ENCODE peak calls at places on chromosome 2, in four cellular contexts. I is HCT116, V is breast epithelium, Z is spleen. H is an unnamed sample.

GRCh38 chr2:13638181-13638580 is 921.4 kb downstream of the TRIB2 start:
- DNase-seq in I (no peak), V (no peak), Z (no peak), H (no peak)

GRCh38 chr2:177075254-177075653 is 137.3 kb upstream of the HNRNPA3 start:
- DNase-seq in I (no peak), V (no peak), Z (no peak), H (no peak)

GRCh38 chr2:104788721-104789446 is 65.0 kb upstream of the POU3F3 start:
- DNase-seq in I (no peak), V (no peak), Z (no peak), H (no peak)

GRCh38 chr2:146481629-146482028 is 1363.2 kb upstream of the ACVR2A start:
- DNase-seq in I (no peak), V (no peak), Z (no peak), H (no peak)

GRCh38 chr2:113231064-113231463 is 47.7 kb downstream of the PAX8 start:
- DNase-seq in I (no peak), V (no peak), Z (no peak), H (no peak)

GRCh38 chr2:182540236-182540635 is 113.4 kb upstream of the PDE1A start:
- DNase-seq in I (no peak), V (no peak), Z (no peak), H (no peak)

GRCh38 chr2:12717191-12717987 is 653 bp downstream of the TRIB2 start:
- DNase-seq in I (no peak), V (peak; percentile 40), Z (peak; percentile 92), H (no peak)

GRCh38 chr2:54830546-54830945 is 107.1 kb downstream of the EML6 start:
- DNase-seq in I (no peak), V (no peak), Z (no peak), H (no peak)

GRCh38 chr2:227479865-227480475 is 8.0 kb downstream of the AGFG1 start:
- DNase-seq in I (no peak), V (no peak), Z (no peak), H (no peak)

GRCh38 chr2:54680397-54681032 is 42.9 kb upstream of the EML6 start:
- DNase-seq in I (no peak), V (no peak), Z (no peak), H (no peak)

GRCh38 chr2:119292226-119292625 is 68.6 kb downstream of the STEAP3 start:
- DNase-seq in I (no peak), V (no peak), Z (no peak), H (no peak)

GRCh38 chr2:240579771-240580614 is 6.5 kb upstream of the CAPN10 start:
- DNase-seq in I (peak; percentile 77), V (peak; percentile 57), Z (peak; percentile 92), H (no peak)

GRCh38 chr2:168159754-168160585 is 87.4 kb downstream of the STK39 start:
- DNase-seq in I (no peak), V (no peak), Z (no peak), H (no peak)

GRCh38 chr2:97677480-97677879 is 8.0 kb downstream of the C2orf92 start:
- DNase-seq in I (no peak), V (no peak), Z (no peak), H (no peak)

GRCh38 chr2:105102963-105103421 is 65.1 kb downstream of the MRPS9 start:
- DNase-seq in I (peak; percentile 64), V (no peak), Z (no peak), H (no peak)

GRCh38 chr2:150075831-150076230 is 411.6 kb downstream of the RND3 start:
- DNase-seq in I (no peak), V (no peak), Z (no peak), H (no peak)

GRCh38 chr2:178783889-178784288 is 23.3 kb downstream of the TTN start:
- DNase-seq in I (no peak), V (no peak), Z (no peak), H (no peak)

GRCh38 chr2:105813045-105813315 is 68.3 kb downstream of the NCK2 start:
- DNase-seq in I (no peak), V (no peak), Z (no peak), H (no peak)

GRCh38 chr2:7012141-7012809 is 95.1 kb downstream of the RNF144A start:
- DNase-seq in I (no peak), V (no peak), Z (peak; percentile 68), H (no peak)

GRCh38 chr2:24971300-24971549 is 530 bp downstream of the DNAJC27 start:
- DNase-seq in I (no peak), V (no peak), Z (no peak), H (no peak)

GRCh38 chr2:8234253-8234652 is 447.6 kb upstream of the ID2 start:
- DNase-seq in I (no peak), V (no peak), Z (no peak), H (no peak)

GRCh38 chr2:231613054-231613654 is 20.5 kb downstream of the TEX44 start:
- DNase-seq in I (no peak), V (no peak), Z (peak; percentile 85), H (no peak)

GRCh38 chr2:215060851-215061541 is 77.4 kb downstream of the ABCA12 start:
- DNase-seq in I (no peak), V (no peak), Z (no peak), H (no peak)

GRCh38 chr2:45242161-45242741 is 233.0 kb upstream of the SIX2 start:
- DNase-seq in I (no peak), V (no peak), Z (no peak), H (no peak)

GRCh38 chr2:10762651-10763460 is 41.4 kb downstream of the ATP6V1C2 start:
- DNase-seq in I (peak; percentile 8), V (no peak), Z (peak; percentile 76), H (no peak)

GRCh38 chr2:53755022-53755630 is 12.5 kb upstream of the CHAC2 start:
- DNase-seq in I (no peak), V (no peak), Z (no peak), H (no peak)

GRCh38 chr2:177275671-177276070 is 11.1 kb upstream of the NFE2L2 start:
- DNase-seq in I (no peak), V (no peak), Z (no peak), H (no peak)

GRCh38 chr2:160305081-160305750 is 105.1 kb upstream of the ITGB6 start:
- DNase-seq in I (no peak), V (no peak), Z (no peak), H (no peak)

GRCh38 chr2:98869868-98870267 is 66.2 kb downstream of the CRACDL start:
- DNase-seq in I (no peak), V (peak; percentile 83), Z (no peak), H (no peak)
- TF ChIP-seq POLR2AphosphoS5 in I (no peak), V (no peak), Z (no peak), H (no peak)

DNA sequence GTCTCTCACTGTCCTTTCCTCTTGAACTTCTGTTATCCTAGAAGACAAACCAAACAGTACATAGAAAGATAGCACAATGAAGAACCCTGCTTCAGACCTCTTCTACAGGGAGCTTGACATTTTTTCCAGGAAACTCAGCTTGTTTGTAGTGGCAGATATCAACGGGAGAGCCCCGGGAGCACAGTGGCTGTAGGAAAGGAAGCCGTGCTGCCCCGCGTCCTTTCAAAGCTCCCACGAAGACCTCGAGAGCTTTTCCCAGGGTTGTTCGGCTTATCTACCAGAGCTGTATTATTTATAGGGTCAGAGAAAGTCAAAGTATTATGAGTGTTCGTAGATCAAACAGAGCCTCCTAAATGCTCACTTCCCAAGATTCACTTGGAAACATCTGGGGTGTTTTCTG is 167.2 kb upstream of the COPS8 start:
- DNase-seq in I (no peak), V (no peak), Z (no peak), H (no peak)
- TF ChIP-seq POLR2AphosphoS5 in I (no peak), V (no peak), Z (no peak), H (no peak)

GRCh38 chr2:157874997-157875719 is 972 bp downstream of the ACVR1 start:
- DNase-seq in I (no peak), V (peak; percentile 68), Z (peak; percentile 80), H (no peak)

GRCh38 chr2:157877761-157878400 is 1.8 kb upstream of the ACVR1 start:
- DNase-seq in I (no peak), V (no peak), Z (no peak), H (no peak)

GRCh38 chr2:157876771-157877108 is 610 bp upstream of the ACVR1 start:
- DNase-seq in I (no peak), V (no peak), Z (no peak), H (no peak)

GRCh38 chr2:157875720-157876065 is 437 bp downstream of the ACVR1 start:
- DNase-seq in I (no peak), V (peak; percentile 28), Z (peak; percentile 92), H (no peak)

GRCh38 chr2:157876066-157876770 is at the start of gene ACVR1:
- DNase-seq in I (peak; percentile 90), V (peak; percentile 95), Z (peak; percentile 95), H (no peak)
- TF ChIP-seq POLR2AphosphoS5 in I (peak; percentile 63), V (peak; percentile 33), Z (peak; percentile 89), H (peak; percentile 51)

GRCh38 chr2:219567131-219567530 is 4.2 kb downstream of the OBSL1 start:
- DNase-seq in I (no peak), V (no peak), Z (no peak), H (no peak)
- TF ChIP-seq POLR2AphosphoS5 in I (no peak), V (no peak), Z (no peak), H (no peak)

GRCh38 chr2:20421336-20421987 is 25.4 kb upstream of the RHOB start:
- DNase-seq in I (no peak), V (no peak), Z (no peak), H (no peak)

GRCh38 chr2:20423847-20424246 is 23.0 kb upstream of the RHOB start:
- DNase-seq in I (no peak), V (no peak), Z (no peak), H (no peak)

GRCh38 chr2:20422679-20423271 is 24.1 kb upstream of the RHOB start:
- DNase-seq in I (no peak), V (no peak), Z (no peak), H (no peak)

GRCh38 chr2:20423376-20423775 is 23.5 kb upstream of the RHOB start:
- DNase-seq in I (no peak), V (no peak), Z (no peak), H (no peak)

DNA sequence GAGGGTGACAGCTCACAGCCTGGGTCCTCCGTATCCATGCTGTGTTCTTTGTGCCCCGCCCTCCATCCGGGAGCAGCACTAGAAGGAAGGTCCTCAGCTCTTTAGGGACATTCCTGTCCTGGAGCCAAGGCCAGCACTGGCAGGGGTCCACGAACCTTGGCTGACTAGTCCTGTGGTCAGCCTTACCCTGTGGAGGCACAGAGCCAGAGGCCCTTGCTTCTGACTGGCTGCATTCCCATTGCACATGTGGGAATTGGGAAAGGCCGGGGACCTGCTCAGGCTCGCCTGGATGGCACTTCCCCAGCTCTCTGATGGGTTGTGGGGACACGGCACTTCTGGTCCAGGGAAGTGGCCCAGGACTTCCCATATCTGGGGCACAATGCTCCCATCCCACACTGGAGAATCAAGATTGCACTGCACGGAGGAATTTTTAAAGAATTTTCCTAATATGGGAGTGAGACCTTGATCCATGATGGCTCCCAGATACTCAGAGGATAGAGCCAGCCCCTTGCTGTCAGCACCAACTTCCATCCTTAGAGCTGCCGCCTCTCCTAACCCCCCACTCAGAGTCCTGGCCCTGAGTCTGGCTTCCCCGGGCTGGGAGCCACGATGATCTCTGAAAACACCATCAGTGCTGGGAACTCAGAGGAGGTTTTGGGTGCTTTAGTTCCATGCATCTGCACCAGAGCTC is 24.7 kb upstream of the RHOB start:
- DNase-seq in I (no peak), V (peak; percentile 97), Z (peak; percentile 89), H (no peak)
- TF ChIP-seq POLR2AphosphoS5 in I (no peak), V (peak; percentile 97), Z (peak; percentile 78), H (no peak)

GRCh38 chr2:208031608-208032019 is 6.3 kb upstream of the PLEKHM3 start:
- DNase-seq in I (no peak), V (peak; percentile 26), Z (no peak), H (no peak)
- TF ChIP-seq POLR2AphosphoS5 in I (no peak), V (no peak), Z (no peak), H (no peak)